ENCODE peak calls at places on chromosomes 13 and 19, in five cellular contexts. Q, U, X, Z and T are unnamed samples.

GRCh38 chr13:94711561-94712286 is 621 bp downstream of the SOX21 start:
- DNase-seq in Q (peak; percentile 54), U (no peak), X (no peak), Z (no peak), T (no peak)

GRCh38 chr13:104854007-104854406 is 1681.5 kb downstream of the EFNB2 start:
- DNase-seq in Q (peak; percentile 41), U (no peak), X (no peak), Z (no peak), T (no peak)

GRCh38 chr19:19452241-19453128 is 47.0 kb downstream of the GATAD2A start:
- DNase-seq in Q (no peak), U (no peak), X (no peak), Z (no peak), T (no peak)

GRCh38 chr13:70747305-70747704 is 639.1 kb upstream of the KLHL1 start:
- DNase-seq in Q (no peak), U (no peak), X (no peak), Z (no peak), T (no peak)

GRCh38 chr13:101149735-101150380 is 266.4 kb downstream of the NALCN start:
- DNase-seq in Q (peak; percentile 41), U (peak; percentile 66), X (no peak), Z (peak; percentile 11), T (no peak)

GRCh38 chr13:37349916-37350315 is 244.5 kb upstream of the CSNK1A1L start:
- DNase-seq in Q (no peak), U (no peak), X (no peak), Z (no peak), T (no peak)

GRCh38 chr19:7575426-7576040 is 20.1 kb upstream of the CAMSAP3 start:
- DNase-seq in Q (no peak), U (no peak), X (no peak), Z (no peak), T (no peak)

GRCh38 chr19:49462492-49462891 is 9.5 kb downstream of the ALDH16A1 start:
- DNase-seq in Q (no peak), U (no peak), X (no peak), Z (no peak), T (no peak)

GRCh38 chr19:4455742-4456565 is 1.6 kb downstream of the UBXN6 start:
- DNase-seq in Q (no peak), U (peak; percentile 84), X (no peak), Z (no peak), T (no peak)

GRCh38 chr19:55353356-55353802 is 1.1 kb downstream of the COX6B2 start:
- DNase-seq in Q (no peak), U (no peak), X (no peak), Z (no peak), T (no peak)

GRCh38 chr13:108272333-108272732 is 2.8 kb downstream of the TNFSF13B start:
- DNase-seq in Q (no peak), U (peak; percentile 31), X (no peak), Z (no peak), T (no peak)

GRCh38 chr13:108267338-108267737 is 2.2 kb upstream of the TNFSF13B start:
- DNase-seq in Q (no peak), U (no peak), X (no peak), Z (no peak), T (no peak)

GRCh38 chr13:108268713-108269112 is 805 bp upstream of the TNFSF13B start:
- DNase-seq in Q (no peak), U (no peak), X (no peak), Z (no peak), T (no peak)

GRCh38 chr13:108269601-108270328 is at the start of gene TNFSF13B:
- DNase-seq in Q (peak; percentile 82), U (peak; percentile 40), X (peak; percentile 60), Z (no peak), T (peak; percentile 9)

DNA sequence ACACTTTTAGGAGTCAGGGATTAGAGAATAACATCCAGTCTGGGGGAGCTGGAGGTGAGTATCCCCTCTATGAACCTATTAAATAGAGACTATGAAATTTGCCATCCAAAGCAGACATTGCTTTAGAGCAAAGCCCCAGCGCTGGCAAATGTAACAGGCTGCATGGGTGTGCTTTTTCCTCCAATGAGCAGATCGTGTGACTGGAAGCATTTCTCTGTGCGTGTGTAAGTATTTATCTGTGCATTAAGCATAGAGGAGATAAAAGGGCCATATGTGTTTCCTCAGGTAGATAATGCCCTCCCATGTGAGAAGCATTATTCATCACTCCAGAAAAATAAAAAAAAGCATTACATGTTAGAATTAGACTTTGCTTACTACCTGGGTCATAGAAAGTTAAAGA is 924 bp downstream of the TNFSF13B start:
- DNase-seq in Q (no peak), U (no peak), X (no peak), Z (no peak), T (no peak)
- H4K8ac ChIP-seq in Q (no peak overlapping the region), U (no peak overlapping the region), X (no peak overlapping the region), Z (no peak overlapping the region), T (no peak overlapping the region)

GRCh38 chr19:57434386-57435061 is 601 bp upstream of the ZNF749 start:
- DNase-seq in Q (peak; percentile 50), U (no peak), X (peak; percentile 49), Z (no peak), T (no peak)
- H4K8ac ChIP-seq in Q (no peak overlapping the region), U (peak overlapping the region; percentile 90), X (no peak overlapping the region), Z (no peak overlapping the region), T (peak overlapping the region; percentile 83)

DNA sequence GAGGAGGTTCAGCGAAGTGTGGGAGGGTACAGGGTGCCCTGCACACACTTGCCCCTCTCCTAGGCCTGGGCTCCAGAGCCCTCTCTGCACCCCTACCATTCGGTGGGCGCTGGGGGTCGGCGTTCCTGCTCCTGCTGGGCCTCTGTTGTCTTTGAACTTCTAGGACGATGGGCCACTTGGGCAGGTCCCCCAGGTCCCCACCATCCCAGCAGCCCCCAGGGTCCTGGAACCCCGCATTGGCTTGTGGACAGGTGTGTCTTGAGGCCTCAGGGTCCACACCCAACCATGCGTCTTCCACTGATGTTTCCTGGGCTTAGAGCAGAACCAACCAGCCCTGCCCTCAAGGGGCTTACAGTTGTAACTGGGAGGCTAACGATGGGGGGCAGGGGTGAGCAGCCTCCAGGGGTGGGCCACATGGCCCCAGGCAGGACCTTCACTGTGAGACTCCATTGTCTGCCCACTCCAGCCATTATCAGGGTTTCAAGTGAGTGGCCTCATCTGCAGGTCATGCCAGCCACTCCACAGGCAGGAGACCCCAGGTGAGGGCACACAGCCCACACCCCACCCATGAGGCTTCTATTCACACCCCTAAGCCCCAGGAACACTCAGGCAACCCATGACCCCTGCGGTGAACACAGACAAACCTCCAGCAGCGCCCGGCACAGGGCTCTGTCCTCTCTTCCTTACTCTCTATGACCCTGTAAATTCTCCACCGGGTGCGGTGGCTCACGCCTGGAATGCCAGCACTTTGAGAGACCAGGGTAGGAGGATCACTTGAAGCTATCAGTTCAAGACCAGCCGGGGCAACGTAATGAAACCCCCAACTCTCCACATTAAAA is 2.0 kb upstream of the KLF16 start:
- DNase-seq in Q (no peak), U (no peak), X (no peak), Z (no peak), T (no peak)
- H4K8ac ChIP-seq in Q (no peak overlapping the region), U (peak overlapping the region; percentile 83), X (peak overlapping the region; percentile 95), Z (peak overlapping the region; percentile 82), T (peak overlapping the region; percentile 40)

DNA sequence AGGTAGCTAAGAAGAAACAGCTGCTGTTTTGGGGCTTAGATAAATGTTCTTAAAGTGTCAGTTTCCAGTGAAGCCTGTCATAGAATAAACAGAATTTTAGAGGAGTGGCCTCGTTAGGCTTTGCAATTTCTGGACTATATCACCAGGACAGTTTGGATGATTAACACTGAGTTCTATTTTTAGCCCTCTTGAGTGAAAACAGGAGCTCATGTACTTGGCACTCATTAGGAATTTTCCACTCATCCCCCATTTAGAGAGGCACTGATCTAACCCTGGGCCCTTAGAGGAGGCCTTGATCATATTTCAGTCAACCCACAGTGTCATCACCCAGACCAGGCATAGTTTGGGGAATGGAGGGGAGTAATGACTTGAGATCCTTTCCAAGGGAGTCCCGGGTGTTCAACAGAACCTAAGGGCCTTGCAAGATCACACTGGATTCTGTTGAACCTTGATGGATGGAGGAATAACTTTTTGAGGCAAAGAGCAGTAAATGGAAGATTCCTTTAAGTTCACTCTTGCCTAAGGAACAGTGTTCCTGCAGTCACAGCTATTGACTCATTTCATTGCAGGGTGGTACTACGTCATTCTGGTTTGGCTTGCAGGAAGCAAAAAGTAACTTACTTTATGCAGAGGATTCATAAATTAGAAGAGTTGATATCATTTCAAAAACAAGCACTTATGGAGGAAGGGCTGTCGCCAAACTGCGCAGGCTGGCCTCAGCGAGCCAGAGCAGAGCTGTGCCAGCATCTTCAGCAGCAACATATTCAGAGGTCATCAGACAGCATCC is 160.2 kb downstream of the SLC7A1 start:
- DNase-seq in Q (no peak), U (peak; percentile 91), X (no peak), Z (no peak), T (no peak)
- H4K8ac ChIP-seq in Q (no peak overlapping the region), U (no peak overlapping the region), X (no peak overlapping the region), Z (no peak overlapping the region), T (peak overlapping the region; percentile 51)

GRCh38 chr13:113836917-113837553 is 26.8 kb downstream of the GAS6 start:
- DNase-seq in Q (no peak), U (peak; percentile 85), X (no peak), Z (no peak), T (no peak)
- H4K8ac ChIP-seq in Q (no peak overlapping the region), U (peak overlapping the region; percentile 93), X (no peak overlapping the region), Z (no peak overlapping the region), T (peak overlapping the region; percentile 77)